ENCODE peak calls at places on chromosome 21, in seven cellular contexts. Y is WTC11, Z is K562, S is HCT116, X is HepG2, P is H1, E is GM12878. I is an unnamed sample.

GRCh38 chr21:34592120-34592561 is 22.8 kb downstream of the RCAN1 start:
- DNase-seq in Y (no peak), Z (peak), S (no peak), X (no peak), P (no peak), E (no peak), I (no peak)

GRCh38 chr21:16563795-16564194 is 834.0 kb downstream of the USP25 start:
- DNase-seq in Y (peak), Z (no peak), S (no peak), X (peak), P (peak), E (no peak), I (no peak)

GRCh38 chr21:26756491-26757159 is 88.6 kb downstream of the ADAMTS1 start:
- DNase-seq in Y (no peak), Z (no peak), S (no peak), X (no peak), P (no peak), E (no peak), I (no peak)

GRCh38 chr21:29365636-29366305 is 67.0 kb downstream of the BACH1 start:
- DNase-seq in Y (no peak), Z (no peak), S (no peak), X (no peak), P (no peak), E (no peak), I (no peak)

GRCh38 chr21:37001446-37001845 is 5.1 kb upstream of the RIPPLY3 start:
- DNase-seq in Y (no peak), Z (no peak), S (no peak), X (no peak), P (no peak), E (no peak), I (no peak)

GRCh38 chr21:15221799-15222386 is 157.1 kb upstream of the NRIP1 start:
- DNase-seq in Y (peak), Z (peak), S (peak), X (peak), P (peak), E (no peak), I (no peak)

GRCh38 chr21:26116456-26117011 is 54.0 kb downstream of the APP start:
- DNase-seq in Y (no peak), Z (no peak), S (no peak), X (peak), P (no peak), E (no peak), I (no peak)

GRCh38 chr21:43718872-43719747 is at the start of gene PDXK:
- DNase-seq in Y (peak), Z (peak), S (peak), X (peak), P (peak), E (peak), I (peak)

GRCh38 chr21:43979654-43980053 is 32.5 kb upstream of the TRAPPC10 start:
- DNase-seq in Y (no peak), Z (no peak), S (no peak), X (no peak), P (no peak), E (no peak), I (no peak)

GRCh38 chr21:37370152-37371040 is 3.8 kb downstream of the DYRK1A start:
- DNase-seq in Y (no peak), Z (peak), S (no peak), X (no peak), P (no peak), E (no peak), I (no peak)

GRCh38 chr21:32135401-32136363 is 143.2 kb downstream of the MIS18A start:
- DNase-seq in Y (no peak), Z (no peak), S (no peak), X (no peak), P (peak), E (peak), I (no peak)

GRCh38 chr21:25456672-25457071 is 150.6 kb downstream of the MRPL39 start:
- DNase-seq in Y (no peak), Z (no peak), S (no peak), X (no peak), P (no peak), E (peak), I (no peak)

GRCh38 chr21:44006656-44007055 is 5.5 kb upstream of the TRAPPC10 start:
- DNase-seq in Y (no peak), Z (no peak), S (no peak), X (no peak), P (no peak), E (no peak), I (no peak)

DNA sequence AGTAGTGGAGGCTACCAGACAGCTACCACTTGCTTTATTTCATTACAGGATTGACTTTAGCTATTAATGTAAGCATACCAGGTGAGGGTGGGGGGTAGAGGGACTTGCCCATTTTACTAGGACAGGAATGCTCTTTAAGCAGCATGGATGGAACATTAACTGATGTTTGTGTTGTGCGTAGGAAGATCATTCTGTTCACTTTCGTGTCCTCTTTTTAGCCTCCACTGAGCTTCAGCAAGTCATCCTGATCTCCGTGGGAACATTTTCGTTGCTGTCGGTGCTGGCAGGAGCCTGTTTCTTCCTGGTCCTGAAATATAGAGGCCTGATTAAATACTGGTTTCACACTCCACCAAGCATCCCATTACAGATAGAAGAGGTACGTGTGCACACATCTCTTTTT is 29.3 kb downstream of the IFNGR2 start:
- DNase-seq in Y (no peak), Z (no peak), S (no peak), X (no peak), P (no peak), E (peak), I (no peak)
- TF ChIP-seq SP1 in Y (no peak), Z (no peak), S (no peak), X (no peak), P (no peak), E (peak), I (no peak)

DNA sequence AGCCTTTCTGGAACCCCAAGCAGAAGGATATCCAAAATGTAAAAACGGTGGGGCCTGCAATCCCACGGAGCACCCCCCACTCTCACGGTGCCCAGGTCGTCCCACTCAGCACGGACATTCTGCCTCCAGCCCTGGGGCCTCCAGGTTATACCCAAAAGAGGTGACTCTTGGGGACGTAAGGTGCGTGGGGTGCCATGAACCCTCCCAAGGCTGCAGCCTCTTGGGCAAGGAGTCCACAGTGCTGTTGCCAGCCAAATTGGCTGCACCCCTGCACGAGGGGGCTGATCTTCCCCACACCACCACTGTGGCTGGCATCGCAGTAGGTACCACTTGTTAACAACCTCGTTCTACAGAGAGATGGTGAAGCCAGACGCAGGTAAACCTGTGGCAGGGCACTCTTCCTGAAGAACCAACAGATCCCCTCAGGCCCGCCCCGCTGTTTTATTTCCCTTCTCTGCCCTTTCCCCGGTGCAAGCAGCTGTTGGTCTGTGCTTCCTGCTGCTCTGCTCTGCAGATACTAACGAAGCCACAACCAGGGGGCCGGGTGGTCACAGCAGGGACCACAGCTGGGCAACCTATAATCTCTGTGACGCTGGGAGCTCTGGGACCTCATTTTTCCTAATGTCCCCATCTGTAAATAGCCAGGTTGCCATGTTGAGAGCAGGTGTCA is 8.7 kb downstream of the TFF3 start:
- DNase-seq in Y (no peak), Z (no peak), S (no peak), X (no peak), P (no peak), E (no peak), I (no peak)
- TF ChIP-seq SP1 in Y (no peak), Z (no peak), S (no peak), X (no peak), P (no peak), E (no peak), I (no peak)

GRCh38 chr21:35932232-35932911 is 128.0 kb downstream of the SETD4 start:
- DNase-seq in Y (no peak), Z (peak), S (peak), X (no peak), P (no peak), E (peak), I (no peak)
- TF ChIP-seq SP1 in Y (no peak), Z (no peak), S (peak), X (no peak), P (no peak), E (no peak), I (no peak)

GRCh38 chr21:45365608-45366241 is 39.2 kb upstream of the COL18A1 start:
- DNase-seq in Y (peak), Z (no peak), S (peak), X (peak), P (no peak), E (no peak), I (no peak)
- TF ChIP-seq SP1 in Y (no peak), Z (no peak), S (no peak), X (no peak), P (peak), E (no peak), I (no peak)

DNA sequence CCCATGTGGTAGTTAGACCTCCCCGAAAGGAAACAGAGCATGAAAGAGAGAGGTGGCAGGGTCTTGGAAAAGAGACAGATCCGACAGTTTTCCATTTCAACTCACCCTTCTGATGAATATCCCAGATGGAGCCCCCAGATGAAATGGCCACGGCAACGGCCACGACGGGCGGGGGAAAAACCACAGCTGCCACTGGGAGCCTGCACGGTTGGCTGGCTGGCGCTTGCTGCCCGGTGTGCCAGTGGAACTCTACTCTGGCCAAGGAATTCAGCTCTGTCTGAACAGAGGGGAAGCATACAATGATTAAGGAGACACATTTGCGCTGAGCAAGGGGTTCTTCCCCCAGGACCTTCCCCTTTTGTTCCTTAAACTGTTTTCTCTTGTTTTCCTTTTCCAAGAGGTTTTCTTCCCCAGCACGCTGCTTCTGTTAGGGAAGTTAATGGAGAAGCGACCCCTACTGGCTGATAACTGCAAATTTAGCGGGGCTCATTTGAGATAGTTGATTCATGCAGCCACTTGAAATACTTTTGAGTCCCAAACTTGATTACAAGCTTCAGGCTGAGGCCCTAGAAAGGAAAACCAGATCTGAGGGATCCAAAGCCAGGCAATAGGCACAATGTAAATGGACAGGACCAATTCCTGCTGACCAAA is 1122.5 kb downstream of the NCAM2 start:
- DNase-seq in Y (peak), Z (peak), S (no peak), X (no peak), P (peak), E (no peak), I (peak)
- TF ChIP-seq SP1 in Y (no peak), Z (no peak), S (no peak), X (no peak), P (no peak), E (no peak), I (no peak)

GRCh38 chr21:38756746-38757145 is 49.0 kb upstream of the ETS2 start:
- DNase-seq in Y (no peak), Z (no peak), S (no peak), X (no peak), P (no peak), E (no peak), I (no peak)
- TF ChIP-seq SP1 in Y (no peak), Z (no peak), S (no peak), X (no peak), P (no peak), E (no peak), I (no peak)

I was measured in HEK293T.